ENCODE peak calls at places on chromosome X, in six cellular contexts. H is mesothelial cell of epicardium, O is GOT3, D is NCI-H1092 treated with DMSO at 0.1 percent for 48 hours, X is COR-L47, M is OCI-M1. A is an unnamed sample.

GRCh38 chrX:63784902-63785692 is at the start of gene ARHGEF9:
- DNase-seq in O (no peak), M (peak), D (peak), H (peak), X (no peak), A (peak)

GRCh38 chrX:151973262-151973661 is 1.2 kb downstream of the GABRE start:
- DNase-seq in M (no peak), D (no peak), H (no peak), O (no peak), X (no peak), A (no peak)

GRCh38 chrX:40151211-40152172 is 53.7 kb upstream of the BCOR start:
- DNase-seq in H (no peak), X (no peak), O (no peak), M (no peak), D (peak), A (no peak)

GRCh38 chrX:19334945-19335626 is 8.6 kb upstream of the PDHA1 start:
- DNase-seq in D (no peak), H (no peak), X (no peak), O (no peak), M (peak), A (no peak)

GRCh38 chrX:153639177-153640044 is 7.6 kb upstream of the DUSP9 start:
- DNase-seq in D (no peak), O (no peak), H (no peak), M (no peak), X (no peak), A (peak)

GRCh38 chrX:76555816-76556215 is 128.3 kb downstream of the MAGEE1 start:
- DNase-seq in M (peak), H (no peak), X (peak), O (no peak), D (no peak), A (no peak)

GRCh38 chrX:70172964-70173363 is 4.3 kb upstream of the DGAT2L6 start:
- DNase-seq in H (no peak), O (no peak), M (no peak), D (no peak), X (no peak), A (no peak)

GRCh38 chrX:295136-295535 is 14.0 kb downstream of the PLCXD1 start:
- DNase-seq in M (no peak), O (no peak), D (no peak), X (no peak), H (no peak), A (peak)

GRCh38 chrX:137236837-137237236 is 203.0 kb upstream of the GPR101 start:
- DNase-seq in D (no peak), O (no peak), M (peak), X (no peak), H (no peak), A (no peak)

GRCh38 chrX:23276475-23276874 is 58.2 kb upstream of the PTCHD1 start:
- DNase-seq in M (no peak), X (no peak), O (no peak), D (no peak), H (no peak), A (no peak)

GRCh38 chrX:116185163-116185562 is 14.6 kb downstream of the AGTR2 start:
- DNase-seq in X (no peak), M (no peak), O (no peak), D (no peak), H (no peak), A (no peak)

GRCh38 chrX:133215747-133216146 is 2.4 kb downstream of the TFDP3 start:
- DNase-seq in D (peak), O (no peak), X (no peak), H (no peak), M (peak), A (no peak)

GRCh38 chrX:46485897-46486296 is 59.3 kb downstream of the ZNF674 start:
- DNase-seq in H (no peak), O (no peak), M (no peak), X (no peak), D (no peak), A (no peak)

GRCh38 chrX:9786839-9787635 is 808 bp downstream of the SHROOM2 start:
- DNase-seq in M (no peak), X (no peak), H (no peak), D (no peak), O (no peak), A (no peak)

A was measured in aorta.